ENCODE peak calls at places on chromosomes 6 and 20, in eight cellular contexts. One of them, this sample, is unnamed.

GRCh38 chr20:7843613-7844012 is 96.6 kb downstream of the HAO1 start:
- DNase-seq in GM12865: no peak
- DNase-seq in ovary: no peak
- DNase-seq in esophagus squamous epithelium: no peak
- DNase-seq in ascending aorta: no peak
- DNase-seq in astrocyte of the spinal cord: no peak
- DNase-seq in A549: no peak
- DNase-seq in NB4: no peak
- DNase-seq in this sample: no peak

GRCh38 chr6:124962617-124963415 is 579 bp downstream of the RNF217 start:
- DNase-seq in astrocyte of the spinal cord: peak
- DNase-seq in NB4: no peak
- DNase-seq in A549: peak
- DNase-seq in ascending aorta: peak
- DNase-seq in ovary: peak
- DNase-seq in GM12865: no peak
- DNase-seq in esophagus squamous epithelium: no peak
- DNase-seq in this sample: no peak

GRCh38 chr6:34455831-34456230 is 10.0 kb upstream of the PACSIN1 start:
- DNase-seq in ascending aorta: no peak
- DNase-seq in astrocyte of the spinal cord: no peak
- DNase-seq in ovary: no peak
- DNase-seq in A549: no peak
- DNase-seq in NB4: peak
- DNase-seq in GM12865: peak
- DNase-seq in esophagus squamous epithelium: no peak
- DNase-seq in this sample: no peak

GRCh38 chr20:50338479-50339195 is 148.0 kb downstream of the CEBPB start:
- DNase-seq in A549: no peak
- DNase-seq in ascending aorta: no peak
- DNase-seq in GM12865: peak
- DNase-seq in esophagus squamous epithelium: no peak
- DNase-seq in ovary: peak
- DNase-seq in NB4: peak
- DNase-seq in astrocyte of the spinal cord: peak
- DNase-seq in this sample: no peak

GRCh38 chr6:32148722-32149576 is 2.8 kb downstream of the PRRT1 start:
- DNase-seq in GM12865: no peak
- DNase-seq in A549: no peak
- DNase-seq in ovary: peak
- DNase-seq in ascending aorta: peak
- DNase-seq in astrocyte of the spinal cord: peak
- DNase-seq in esophagus squamous epithelium: no peak
- DNase-seq in NB4: no peak
- DNase-seq in this sample: no peak

GRCh38 chr6:153312633-153313032 is 181.6 kb upstream of the RGS17 start:
- DNase-seq in A549: peak
- DNase-seq in NB4: peak
- DNase-seq in esophagus squamous epithelium: no peak
- DNase-seq in GM12865: peak
- DNase-seq in astrocyte of the spinal cord: peak
- DNase-seq in ovary: no peak
- DNase-seq in ascending aorta: peak
- DNase-seq in this sample: peak

GRCh38 chr20:17226410-17227198 is at the start of gene PCSK2:
- DNase-seq in GM12865: no peak
- DNase-seq in ascending aorta: no peak
- DNase-seq in astrocyte of the spinal cord: peak
- DNase-seq in NB4: no peak
- DNase-seq in ovary: peak
- DNase-seq in esophagus squamous epithelium: no peak
- DNase-seq in A549: peak
- DNase-seq in this sample: no peak

GRCh38 chr6:145733770-145734169 is 1.6 kb downstream of the EPM2A start:
- DNase-seq in GM12865: no peak
- DNase-seq in A549: no peak
- DNase-seq in ovary: no peak
- DNase-seq in esophagus squamous epithelium: no peak
- DNase-seq in ascending aorta: no peak
- DNase-seq in astrocyte of the spinal cord: no peak
- DNase-seq in NB4: peak
- DNase-seq in this sample: no peak

GRCh38 chr6:39073471-39074355 is 25.1 kb downstream of the GLP1R start:
- DNase-seq in A549: no peak
- DNase-seq in ascending aorta: no peak
- DNase-seq in astrocyte of the spinal cord: no peak
- DNase-seq in GM12865: no peak
- DNase-seq in esophagus squamous epithelium: no peak
- DNase-seq in ovary: no peak
- DNase-seq in NB4: no peak
- DNase-seq in this sample: no peak

GRCh38 chr6:11994875-11995461 is 17.1 kb upstream of the HIVEP1 start:
- DNase-seq in A549: no peak
- DNase-seq in esophagus squamous epithelium: no peak
- DNase-seq in ovary: no peak
- DNase-seq in astrocyte of the spinal cord: no peak
- DNase-seq in ascending aorta: no peak
- DNase-seq in NB4: no peak
- DNase-seq in GM12865: no peak
- DNase-seq in this sample: no peak

GRCh38 chr20:46621492-46621891 is 29.8 kb downstream of the SLC13A3 start:
- DNase-seq in GM12865: no peak
- DNase-seq in astrocyte of the spinal cord: peak
- DNase-seq in esophagus squamous epithelium: no peak
- DNase-seq in A549: no peak
- DNase-seq in NB4: no peak
- DNase-seq in ascending aorta: no peak
- DNase-seq in ovary: no peak
- DNase-seq in this sample: no peak

GRCh38 chr6:163533443-163533842 is 118.9 kb downstream of the QKI start:
- DNase-seq in ascending aorta: no peak
- DNase-seq in esophagus squamous epithelium: no peak
- DNase-seq in NB4: peak
- DNase-seq in astrocyte of the spinal cord: peak
- DNase-seq in ovary: no peak
- DNase-seq in GM12865: no peak
- DNase-seq in A549: peak
- DNase-seq in this sample: peak

GRCh38 chr6:29665942-29666825 is 9.3 kb downstream of the MOG start:
- DNase-seq in A549: no peak
- DNase-seq in ovary: no peak
- DNase-seq in astrocyte of the spinal cord: no peak
- DNase-seq in ascending aorta: no peak
- DNase-seq in NB4: no peak
- DNase-seq in esophagus squamous epithelium: no peak
- DNase-seq in GM12865: no peak
- DNase-seq in this sample: no peak

GRCh38 chr6:101392561-101393230 is 812 bp upstream of the GRIK2 start:
- DNase-seq in A549: no peak
- DNase-seq in esophagus squamous epithelium: no peak
- DNase-seq in ascending aorta: no peak
- DNase-seq in astrocyte of the spinal cord: no peak
- DNase-seq in GM12865: no peak
- DNase-seq in NB4: no peak
- DNase-seq in ovary: no peak
- DNase-seq in this sample: no peak

GRCh38 chr20:34904202-34904621 is 27.8 kb downstream of the ACSS2 start:
- DNase-seq in astrocyte of the spinal cord: no peak
- DNase-seq in ascending aorta: no peak
- DNase-seq in esophagus squamous epithelium: no peak
- DNase-seq in GM12865: no peak
- DNase-seq in NB4: no peak
- DNase-seq in ovary: no peak
- DNase-seq in A549: no peak
- DNase-seq in this sample: no peak

GRCh38 chr20:25220021-25220730 is 24.7 kb downstream of the ENTPD6 start:
- DNase-seq in astrocyte of the spinal cord: peak
- DNase-seq in ovary: no peak
- DNase-seq in esophagus squamous epithelium: no peak
- DNase-seq in ascending aorta: no peak
- DNase-seq in GM12865: no peak
- DNase-seq in A549: no peak
- DNase-seq in NB4: peak
- DNase-seq in this sample: no peak

GRCh38 chr6:54059683-54060082 is 51.6 kb upstream of the MLIP start:
- DNase-seq in GM12865: no peak
- DNase-seq in astrocyte of the spinal cord: no peak
- DNase-seq in A549: no peak
- DNase-seq in ascending aorta: no peak
- DNase-seq in NB4: no peak
- DNase-seq in esophagus squamous epithelium: no peak
- DNase-seq in ovary: no peak
- DNase-seq in this sample: no peak

GRCh38 chr6:149453597-149454340 is 31.0 kb downstream of the ZC3H12D start:
- DNase-seq in ovary: peak
- DNase-seq in esophagus squamous epithelium: no peak
- DNase-seq in A549: no peak
- DNase-seq in astrocyte of the spinal cord: no peak
- DNase-seq in ascending aorta: peak
- DNase-seq in GM12865: no peak
- DNase-seq in NB4: no peak
- DNase-seq in this sample: no peak

GRCh38 chr6:105001063-105001462 is 44.2 kb downstream of the LIN28B start:
- DNase-seq in NB4: no peak
- DNase-seq in A549: no peak
- DNase-seq in ascending aorta: no peak
- DNase-seq in GM12865: no peak
- DNase-seq in ovary: no peak
- DNase-seq in esophagus squamous epithelium: no peak
- DNase-seq in astrocyte of the spinal cord: no peak
- DNase-seq in this sample: no peak

GRCh38 chr20:57199656-57200405 is 66.6 kb downstream of the BMP7 start:
- DNase-seq in astrocyte of the spinal cord: no peak
- DNase-seq in A549: no peak
- DNase-seq in esophagus squamous epithelium: no peak
- DNase-seq in NB4: no peak
- DNase-seq in GM12865: no peak
- DNase-seq in ascending aorta: no peak
- DNase-seq in ovary: no peak
- DNase-seq in this sample: no peak

GRCh38 chr6:116268589-116269293 is 11.0 kb downstream of the TSPYL1 start:
- DNase-seq in astrocyte of the spinal cord: peak
- DNase-seq in ascending aorta: no peak
- DNase-seq in GM12865: peak
- DNase-seq in esophagus squamous epithelium: no peak
- DNase-seq in NB4: peak
- DNase-seq in A549: peak
- DNase-seq in ovary: no peak
- DNase-seq in this sample: peak

GRCh38 chr6:90343581-90343980 is 46.9 kb upstream of the BACH2 start:
- DNase-seq in GM12865: no peak
- DNase-seq in ovary: peak
- DNase-seq in astrocyte of the spinal cord: peak
- DNase-seq in A549: no peak
- DNase-seq in NB4: no peak
- DNase-seq in esophagus squamous epithelium: no peak
- DNase-seq in ascending aorta: no peak
- DNase-seq in this sample: no peak
- TF ChIP-seq CTCF in GM12865: no peak
- TF ChIP-seq CTCF in ovary: no peak
- TF ChIP-seq CTCF in astrocyte of the spinal cord: no peak
- TF ChIP-seq CTCF in A549: no peak
- TF ChIP-seq CTCF in NB4: no peak
- TF ChIP-seq CTCF in esophagus squamous epithelium: no peak
- TF ChIP-seq CTCF in ascending aorta: no peak
- TF ChIP-seq CTCF in this sample: peak

GRCh38 chr6:26207248-26207801 is 120.1 kb downstream of the HFE start:
- DNase-seq in ovary: no peak
- DNase-seq in NB4: no peak
- DNase-seq in ascending aorta: no peak
- DNase-seq in astrocyte of the spinal cord: no peak
- DNase-seq in A549: no peak
- DNase-seq in GM12865: no peak
- DNase-seq in esophagus squamous epithelium: no peak
- DNase-seq in this sample: no peak
- H3K4me3 ChIP-seq in ovary: no peak
- H3K4me3 ChIP-seq in NB4: no peak
- H3K4me3 ChIP-seq in ascending aorta: no peak
- H3K4me3 ChIP-seq in astrocyte of the spinal cord: no peak
- H3K4me3 ChIP-seq in A549: no peak
- H3K4me3 ChIP-seq in GM12865: no peak
- H3K4me3 ChIP-seq in esophagus squamous epithelium: no peak
- H3K4me3 ChIP-seq in this sample: no peak

GRCh38 chr6:110410534-110410933 is 4.8 kb downstream of the DDO start:
- DNase-seq in GM12865: no peak
- DNase-seq in esophagus squamous epithelium: no peak
- DNase-seq in A549: no peak
- DNase-seq in astrocyte of the spinal cord: no peak
- DNase-seq in ascending aorta: no peak
- DNase-seq in NB4: no peak
- DNase-seq in ovary: no peak
- DNase-seq in this sample: no peak

GRCh38 chr6:110404602-110405001 is 10.8 kb downstream of the DDO start:
- DNase-seq in astrocyte of the spinal cord: no peak
- DNase-seq in ovary: no peak
- DNase-seq in esophagus squamous epithelium: no peak
- DNase-seq in A549: no peak
- DNase-seq in ascending aorta: no peak
- DNase-seq in GM12865: no peak
- DNase-seq in NB4: peak
- DNase-seq in this sample: no peak

GRCh38 chr6:110412258-110412839 is 3.0 kb downstream of the DDO start:
- DNase-seq in ovary: no peak
- DNase-seq in NB4: no peak
- DNase-seq in ascending aorta: no peak
- DNase-seq in astrocyte of the spinal cord: no peak
- DNase-seq in esophagus squamous epithelium: no peak
- DNase-seq in GM12865: no peak
- DNase-seq in A549: no peak
- DNase-seq in this sample: no peak

GRCh38 chr6:110409794-110410193 is 5.6 kb downstream of the DDO start:
- DNase-seq in NB4: no peak
- DNase-seq in ascending aorta: no peak
- DNase-seq in ovary: no peak
- DNase-seq in astrocyte of the spinal cord: no peak
- DNase-seq in GM12865: no peak
- DNase-seq in esophagus squamous epithelium: no peak
- DNase-seq in A549: no peak
- DNase-seq in this sample: no peak

DNA sequence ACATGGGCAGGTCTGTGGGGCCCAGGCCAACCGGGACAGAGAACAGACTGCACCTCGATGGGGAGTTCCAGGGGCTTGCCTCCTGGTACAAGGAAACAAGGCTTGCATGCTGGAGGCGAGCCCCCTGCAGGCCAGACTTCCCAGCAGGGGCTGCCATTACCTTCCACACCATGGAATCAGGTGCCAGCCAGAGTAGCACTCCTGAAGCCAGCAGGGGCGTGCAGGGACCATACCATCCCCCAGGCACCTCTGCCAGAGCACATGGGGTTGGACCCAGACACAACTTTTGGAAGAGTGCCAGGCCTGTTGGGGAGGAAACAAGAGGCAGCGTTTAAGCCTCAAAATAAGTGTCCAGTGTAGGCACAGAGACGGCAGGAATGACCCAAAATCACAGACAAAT is 6.5 kb downstream of the DDO start:
- DNase-seq in NB4: no peak
- DNase-seq in esophagus squamous epithelium: no peak
- DNase-seq in astrocyte of the spinal cord: no peak
- DNase-seq in ovary: no peak
- DNase-seq in ascending aorta: no peak
- DNase-seq in A549: no peak
- DNase-seq in GM12865: no peak
- DNase-seq in this sample: no peak
- TF ChIP-seq CTCF in NB4: no peak
- TF ChIP-seq CTCF in esophagus squamous epithelium: no peak
- TF ChIP-seq CTCF in astrocyte of the spinal cord: no peak
- TF ChIP-seq CTCF in ovary: no peak
- TF ChIP-seq CTCF in ascending aorta: no peak
- TF ChIP-seq CTCF in A549: no peak
- TF ChIP-seq CTCF in GM12865: peak
- TF ChIP-seq CTCF in this sample: no peak

GRCh38 chr20:59048681-59049030 is 6.1 kb upstream of the PRELID3B start:
- DNase-seq in astrocyte of the spinal cord: no peak
- DNase-seq in esophagus squamous epithelium: no peak
- DNase-seq in A549: no peak
- DNase-seq in ovary: no peak
- DNase-seq in NB4: no peak
- DNase-seq in GM12865: no peak
- DNase-seq in ascending aorta: no peak
- DNase-seq in this sample: no peak
- H3K4me3 ChIP-seq in astrocyte of the spinal cord: no peak
- H3K4me3 ChIP-seq in esophagus squamous epithelium: no peak
- H3K4me3 ChIP-seq in A549: peak
- H3K4me3 ChIP-seq in ovary: no peak
- H3K4me3 ChIP-seq in NB4: no peak
- H3K4me3 ChIP-seq in GM12865: no peak
- H3K4me3 ChIP-seq in ascending aorta: no peak
- H3K4me3 ChIP-seq in this sample: no peak